ENCODE peak calls at places on chromosome 5, in ten cellular contexts. M, W, K, G, E, I, S, Q, C and P are unnamed samples.

GRCh38 chr5:9544502-9545300 is 1.2 kb downstream of the SEMA5A start:
- DNase-seq in M (peak), W (peak), K (peak), G (peak), E (peak), I (peak), S (peak), Q (peak), C (no peak), P (peak)

GRCh38 chr5:95986937-95987520 is 25.4 kb upstream of the ELL2 start:
- DNase-seq in M (no peak), W (no peak), K (no peak), G (no peak), E (no peak), I (no peak), S (no peak), Q (no peak), C (no peak), P (no peak)

GRCh38 chr5:178113141-178113787 is at the start of gene N4BP3:
- DNase-seq in M (peak), W (peak), K (peak), G (peak), E (no peak), I (peak), S (peak), Q (peak), C (no peak), P (peak)

GRCh38 chr5:32000726-32001125 is 173.4 kb downstream of the GOLPH3 start:
- DNase-seq in M (no peak), W (no peak), K (no peak), G (no peak), E (no peak), I (no peak), S (no peak), Q (no peak), C (no peak), P (no peak)

GRCh38 chr5:64690417-64691151 is at the start of gene SHISAL2B:
- DNase-seq in M (peak), W (no peak), K (no peak), G (peak), E (no peak), I (no peak), S (no peak), Q (peak), C (no peak), P (peak)

GRCh38 chr5:81216152-81216551 is 17.0 kb upstream of the CKMT2 start:
- DNase-seq in M (no peak), W (no peak), K (no peak), G (no peak), E (no peak), I (no peak), S (no peak), Q (no peak), C (no peak), P (no peak)

GRCh38 chr5:111144352-111144930 is 52.3 kb downstream of the WDR36 start:
- DNase-seq in M (peak), W (no peak), K (no peak), G (no peak), E (no peak), I (no peak), S (no peak), Q (peak), C (peak), P (no peak)

GRCh38 chr5:142602720-142603245 is 83.1 kb downstream of the FGF1 start:
- DNase-seq in M (no peak), W (no peak), K (no peak), G (no peak), E (no peak), I (no peak), S (no peak), Q (no peak), C (no peak), P (no peak)

GRCh38 chr5:31477516-31477915 is 54.4 kb downstream of the DROSHA start:
- DNase-seq in M (no peak), W (no peak), K (no peak), G (no peak), E (no peak), I (no peak), S (no peak), Q (no peak), C (no peak), P (no peak)

GRCh38 chr5:86500947-86501346 is 116.8 kb upstream of the COX7C start:
- DNase-seq in M (no peak), W (no peak), K (no peak), G (no peak), E (no peak), I (no peak), S (no peak), Q (no peak), C (no peak), P (no peak)

GRCh38 chr5:78912085-78912771 is 72.9 kb downstream of the ARSB start:
- DNase-seq in M (no peak), W (no peak), K (no peak), G (no peak), E (no peak), I (peak), S (no peak), Q (peak), C (no peak), P (no peak)

GRCh38 chr5:54165687-54166086 is 144.7 kb downstream of the ARL15 start:
- DNase-seq in M (no peak), W (no peak), K (no peak), G (no peak), E (no peak), I (no peak), S (no peak), Q (no peak), C (no peak), P (no peak)
- TF ChIP-seq CTCF in M (no peak), W (no peak), K (no peak), G (no peak), E (no peak), I (no peak), S (no peak), Q (no peak), C (no peak), P (no peak)

GRCh38 chr5:132747693-132748440 is 641 bp downstream of the CCNI2 start:
- DNase-seq in M (no peak), W (no peak), K (no peak), G (no peak), E (no peak), I (no peak), S (peak), Q (no peak), C (no peak), P (no peak)

GRCh38 chr5:132744659-132745058 is 2.6 kb upstream of the CCNI2 start:
- DNase-seq in M (no peak), W (no peak), K (no peak), G (no peak), E (no peak), I (no peak), S (no peak), Q (no peak), C (no peak), P (no peak)

GRCh38 chr5:132747064-132747692 is at the start of gene CCNI2:
- DNase-seq in M (no peak), W (peak), K (peak), G (peak), E (no peak), I (no peak), S (peak), Q (no peak), C (no peak), P (peak)

GRCh38 chr5:132748522-132749000 is 1.3 kb downstream of the CCNI2 start:
- DNase-seq in M (no peak), W (no peak), K (no peak), G (no peak), E (no peak), I (no peak), S (no peak), Q (no peak), C (no peak), P (no peak)

DNA sequence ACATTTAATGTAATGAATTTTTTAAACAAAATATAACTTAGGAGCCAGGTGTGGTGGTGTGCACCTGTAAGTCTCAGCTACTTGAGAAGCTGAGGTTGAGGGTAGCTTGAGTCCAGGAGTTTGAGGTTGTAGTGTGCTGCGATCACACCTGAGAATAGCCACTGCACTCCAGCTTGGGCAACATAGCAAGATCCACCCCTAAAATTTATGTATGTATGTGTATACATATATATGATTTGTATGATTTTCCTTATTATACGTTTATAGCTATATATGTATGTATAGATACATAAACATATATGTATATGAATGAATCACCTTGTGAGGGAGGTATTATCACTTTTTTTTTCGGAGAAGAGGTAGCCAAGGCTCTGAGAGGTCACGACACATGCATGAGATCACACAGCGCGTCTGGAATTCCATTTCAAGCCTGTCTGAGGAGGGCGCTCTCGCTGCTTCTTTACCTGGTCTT is 598 bp upstream of the CCNI2 start:
- DNase-seq in M (no peak), W (no peak), K (no peak), G (no peak), E (no peak), I (no peak), S (peak), Q (no peak), C (no peak), P (no peak)
- TF ChIP-seq CTCF in M (peak), W (peak), K (no peak), G (no peak), E (no peak), I (no peak), S (no peak), Q (peak), C (peak), P (peak)

GRCh38 chr5:137497396-137498290 is 1.5 kb downstream of the SPOCK1 start:
- DNase-seq in M (peak), W (peak), K (no peak), G (no peak), E (no peak), I (no peak), S (no peak), Q (no peak), C (no peak), P (no peak)
- TF ChIP-seq CTCF in M (peak), W (no peak), K (no peak), G (no peak), E (peak), I (no peak), S (no peak), Q (peak), C (no peak), P (no peak)

DNA sequence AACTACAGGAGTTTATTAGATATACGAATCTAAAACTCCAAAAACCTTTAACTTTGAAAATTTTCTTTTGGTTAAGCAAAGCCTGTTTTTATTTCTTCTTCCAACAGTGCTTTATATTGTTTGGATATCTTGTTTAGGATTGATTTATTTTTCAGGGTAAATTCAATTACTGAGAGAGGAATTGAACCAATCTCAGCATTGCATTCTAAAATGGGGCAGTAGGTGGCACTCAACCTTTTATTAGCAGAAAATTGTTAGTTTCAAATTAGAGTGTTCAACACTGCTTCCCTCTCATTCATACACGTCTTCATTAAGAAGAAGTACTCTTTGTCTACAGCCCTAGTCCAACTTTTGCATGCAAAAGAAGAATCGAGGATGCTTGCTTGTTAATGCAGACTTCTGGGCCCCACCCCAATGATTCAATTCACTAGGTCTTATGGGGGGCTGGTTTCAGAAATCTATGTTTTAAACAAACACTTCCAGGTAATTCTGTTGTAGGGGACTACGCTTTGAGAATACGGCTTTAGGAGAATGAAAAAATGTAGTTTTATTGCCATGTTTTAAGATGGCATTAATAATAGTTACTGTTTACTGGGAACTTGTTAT is 26.6 kb downstream of the MRPL22 start:
- DNase-seq in M (no peak), W (no peak), K (no peak), G (no peak), E (no peak), I (no peak), S (no peak), Q (peak), C (no peak), P (no peak)
- TF ChIP-seq CTCF in M (peak), W (peak), K (peak), G (peak), E (peak), I (peak), S (no peak), Q (peak), C (peak), P (peak)

GRCh38 chr5:172666251-172666650 is 25.2 kb downstream of the NEURL1B start:
- DNase-seq in M (peak), W (no peak), K (no peak), G (no peak), E (no peak), I (no peak), S (no peak), Q (peak), C (no peak), P (no peak)
- TF ChIP-seq CTCF in M (no peak), W (no peak), K (no peak), G (no peak), E (no peak), I (no peak), S (no peak), Q (peak), C (peak), P (no peak)

GRCh38 chr5:118698774-118699173 is 289.6 kb downstream of the DTWD2 start:
- DNase-seq in M (no peak), W (no peak), K (no peak), G (no peak), E (no peak), I (no peak), S (no peak), Q (no peak), C (no peak), P (no peak)
- TF ChIP-seq CTCF in M (no peak), W (no peak), K (no peak), G (no peak), E (no peak), I (no peak), S (no peak), Q (no peak), C (no peak), P (no peak)